ENCODE peak calls at places on chromosomes 2 and 18, in five cellular contexts. One of them, this sample, is unnamed.

GRCh38 chr2:236408090-236408489 is 143.9 kb upstream of the ASB18 start:
- DNase-seq in K562: no peak
- DNase-seq in H1: no peak
- DNase-seq in HepG2: no peak
- DNase-seq in GM12878: no peak
- DNase-seq in this sample: no peak

GRCh38 chr2:128236491-128237035 is 82.1 kb downstream of the HS6ST1 start:
- DNase-seq in GM12878: no peak
- DNase-seq in HepG2: no peak
- DNase-seq in H1: no peak
- DNase-seq in K562: no peak
- DNase-seq in this sample: no peak

GRCh38 chr18:76349067-76349715 is 145.9 kb downstream of the ZNF516 start:
- DNase-seq in HepG2: peak; percentile 67
- DNase-seq in K562: peak; percentile 52
- DNase-seq in H1: peak; percentile 86
- DNase-seq in GM12878: no peak
- DNase-seq in this sample: peak; percentile 37

GRCh38 chr2:114049280-114049679 is 159.4 kb downstream of the ACTR3 start:
- DNase-seq in H1: no peak
- DNase-seq in K562: no peak
- DNase-seq in HepG2: no peak
- DNase-seq in GM12878: no peak
- DNase-seq in this sample: no peak

GRCh38 chr2:134679740-134680139 is 39.1 kb downstream of the TMEM163 start:
- DNase-seq in K562: peak; percentile 22
- DNase-seq in HepG2: no peak
- DNase-seq in H1: no peak
- DNase-seq in GM12878: no peak
- DNase-seq in this sample: no peak

GRCh38 chr2:6824962-6825361 is 40.7 kb downstream of the CMPK2 start:
- DNase-seq in K562: no peak
- DNase-seq in GM12878: no peak
- DNase-seq in HepG2: no peak
- DNase-seq in H1: no peak
- DNase-seq in this sample: no peak

GRCh38 chr2:23485841-23486395 is 100.9 kb downstream of the KLHL29 start:
- DNase-seq in GM12878: no peak
- DNase-seq in K562: no peak
- DNase-seq in HepG2: no peak
- DNase-seq in H1: no peak
- DNase-seq in this sample: no peak

GRCh38 chr2:101120124-101120996 is 30.8 kb downstream of the TBC1D8 start:
- DNase-seq in H1: no peak
- DNase-seq in HepG2: peak; percentile 98
- DNase-seq in GM12878: no peak
- DNase-seq in K562: no peak
- DNase-seq in this sample: peak; percentile 95

GRCh38 chr2:126700677-126701076 is 44.7 kb downstream of the GYPC start:
- DNase-seq in H1: no peak
- DNase-seq in GM12878: no peak
- DNase-seq in HepG2: no peak
- DNase-seq in K562: no peak
- DNase-seq in this sample: no peak

GRCh38 chr2:120611961-120612360 is 123.7 kb upstream of the GLI2 start:
- DNase-seq in GM12878: no peak
- DNase-seq in H1: no peak
- DNase-seq in HepG2: no peak
- DNase-seq in K562: no peak
- DNase-seq in this sample: no peak

GRCh38 chr18:59706499-59706898 is 9.3 kb upstream of the CCBE1 start:
- DNase-seq in HepG2: no peak
- DNase-seq in K562: no peak
- DNase-seq in H1: no peak
- DNase-seq in GM12878: no peak
- DNase-seq in this sample: no peak

GRCh38 chr2:71609029-71609428 is 155.7 kb downstream of the DYSF start:
- DNase-seq in GM12878: no peak
- DNase-seq in HepG2: no peak
- DNase-seq in K562: no peak
- DNase-seq in H1: no peak
- DNase-seq in this sample: no peak

GRCh38 chr2:159064446-159065301 is 96.2 kb downstream of the TANC1 start:
- DNase-seq in H1: no peak
- DNase-seq in K562: no peak
- DNase-seq in HepG2: peak; percentile 40
- DNase-seq in GM12878: no peak
- DNase-seq in this sample: no peak

GRCh38 chr2:120793682-120794403 is 58.2 kb downstream of the GLI2 start:
- DNase-seq in K562: no peak
- DNase-seq in GM12878: no peak
- DNase-seq in HepG2: no peak
- DNase-seq in H1: no peak
- DNase-seq in this sample: no peak

GRCh38 chr18:9854801-9855676 is 30.7 kb upstream of the TXNDC2 start:
- DNase-seq in GM12878: no peak
- DNase-seq in HepG2: peak; percentile 81
- DNase-seq in K562: no peak
- DNase-seq in H1: no peak
- DNase-seq in this sample: no peak

GRCh38 chr18:78722959-78723706 is 256.5 kb upstream of the SALL3 start:
- DNase-seq in GM12878: no peak
- DNase-seq in K562: no peak
- DNase-seq in HepG2: no peak
- DNase-seq in H1: no peak
- DNase-seq in this sample: no peak

GRCh38 chr2:169143998-169144397 is 74.6 kb downstream of the DHRS9 start:
- DNase-seq in K562: no peak
- DNase-seq in GM12878: no peak
- DNase-seq in H1: no peak
- DNase-seq in HepG2: no peak
- DNase-seq in this sample: no peak

GRCh38 chr2:169139145-169139544 is 69.8 kb downstream of the DHRS9 start:
- DNase-seq in HepG2: no peak
- DNase-seq in H1: no peak
- DNase-seq in K562: no peak
- DNase-seq in GM12878: no peak
- DNase-seq in this sample: no peak

GRCh38 chr2:169139993-169140767 is 70.8 kb downstream of the DHRS9 start:
- DNase-seq in HepG2: no peak
- DNase-seq in H1: no peak
- DNase-seq in GM12878: no peak
- DNase-seq in K562: no peak
- DNase-seq in this sample: no peak

GRCh38 chr2:169137924-169138323 is 68.6 kb downstream of the DHRS9 start:
- DNase-seq in HepG2: no peak
- DNase-seq in K562: no peak
- DNase-seq in GM12878: no peak
- DNase-seq in H1: no peak
- DNase-seq in this sample: no peak

DNA sequence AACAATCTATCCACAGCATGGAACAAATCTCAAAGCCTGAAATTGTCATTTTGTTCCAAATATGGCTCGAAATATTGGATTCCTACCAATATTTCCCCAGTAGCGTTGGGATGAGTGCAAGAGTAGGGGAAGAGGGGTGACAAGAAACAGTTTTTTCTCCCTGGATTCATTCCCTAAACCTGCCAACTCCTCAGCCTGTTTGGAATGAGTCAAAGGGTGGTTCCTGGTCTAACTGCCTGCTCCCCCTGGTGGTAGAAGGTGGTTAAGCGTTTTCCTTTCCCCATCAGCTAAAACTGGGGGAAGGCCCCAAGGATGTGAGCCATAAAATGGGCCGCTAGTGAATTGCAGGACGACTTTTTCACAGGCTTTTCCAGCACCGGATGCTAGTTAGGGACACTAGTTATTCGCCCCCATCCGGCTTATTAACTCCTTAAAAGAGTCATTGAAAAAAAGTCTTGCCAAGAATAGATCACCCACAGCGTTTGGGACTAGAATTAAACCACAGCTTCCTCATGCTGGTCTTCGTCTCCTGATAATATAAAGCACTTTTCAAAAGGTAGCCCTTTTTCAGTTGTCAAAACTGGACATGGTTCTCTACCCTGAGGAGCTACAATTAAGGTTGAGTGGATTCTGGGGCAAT is 72.5 kb downstream of the DHRS9 start:
- DNase-seq in K562: peak; percentile 81
- DNase-seq in GM12878: peak; percentile 7
- DNase-seq in H1: peak; percentile 90
- DNase-seq in HepG2: peak; percentile 46
- DNase-seq in this sample: peak; percentile 64
- TF ChIP-seq HDAC2 in K562: no peak
- TF ChIP-seq HDAC2 in GM12878: no peak
- TF ChIP-seq HDAC2 in H1: no peak
- TF ChIP-seq HDAC2 in HepG2: no peak
- TF ChIP-seq HDAC2 in this sample: no peak

DNA sequence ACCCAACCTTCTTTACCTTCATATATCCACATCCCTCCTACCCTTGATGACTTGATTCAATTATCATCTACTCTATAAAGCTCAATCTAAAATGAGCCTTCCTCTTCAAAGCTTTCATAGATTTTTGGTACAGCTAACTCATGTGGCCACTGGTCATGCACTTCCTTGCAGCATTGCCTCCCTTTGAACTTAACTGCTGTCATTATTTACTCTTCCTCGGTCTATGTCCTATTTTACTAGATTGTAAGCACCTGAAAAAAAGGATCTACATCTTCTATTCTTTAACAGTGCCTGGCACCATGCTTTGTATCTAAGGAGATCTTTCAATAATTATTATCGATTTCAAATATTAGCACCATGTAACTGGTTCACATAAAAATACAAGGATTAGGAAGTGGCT is 30.6 kb downstream of the MDH1 start:
- DNase-seq in K562: no peak
- DNase-seq in GM12878: no peak
- DNase-seq in H1: no peak
- DNase-seq in HepG2: no peak
- DNase-seq in this sample: no peak
- TF ChIP-seq HDAC2 in K562: no peak
- TF ChIP-seq HDAC2 in GM12878: no peak
- TF ChIP-seq HDAC2 in H1: no peak
- TF ChIP-seq HDAC2 in HepG2: no peak
- TF ChIP-seq HDAC2 in this sample: no peak

DNA sequence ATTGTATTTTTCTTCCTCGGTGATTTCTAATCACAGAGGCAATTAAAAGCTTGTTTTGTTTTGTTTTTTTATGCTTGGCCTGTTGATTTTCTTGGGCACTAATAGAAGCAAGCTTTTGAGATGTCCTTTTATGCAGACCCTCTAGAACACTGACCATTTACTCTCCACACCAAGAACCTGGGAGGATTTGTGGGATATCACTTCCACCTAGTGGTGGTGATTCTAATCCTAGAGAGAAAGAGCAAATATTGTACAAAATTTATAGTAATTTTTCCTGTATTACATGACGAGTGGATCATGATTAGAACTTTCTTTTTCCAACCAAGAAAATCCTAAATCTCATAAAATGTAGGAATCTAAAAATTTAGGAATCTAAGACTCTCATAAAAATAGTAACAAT is 23.4 kb downstream of the NEMP2 start:
- DNase-seq in GM12878: no peak
- DNase-seq in H1: no peak
- DNase-seq in K562: no peak
- DNase-seq in HepG2: peak; percentile 54
- DNase-seq in this sample: peak; percentile 32
- TF ChIP-seq HDAC2 in GM12878: no peak
- TF ChIP-seq HDAC2 in H1: no peak
- TF ChIP-seq HDAC2 in K562: no peak
- TF ChIP-seq HDAC2 in HepG2: no peak
- TF ChIP-seq HDAC2 in this sample: no peak

DNA sequence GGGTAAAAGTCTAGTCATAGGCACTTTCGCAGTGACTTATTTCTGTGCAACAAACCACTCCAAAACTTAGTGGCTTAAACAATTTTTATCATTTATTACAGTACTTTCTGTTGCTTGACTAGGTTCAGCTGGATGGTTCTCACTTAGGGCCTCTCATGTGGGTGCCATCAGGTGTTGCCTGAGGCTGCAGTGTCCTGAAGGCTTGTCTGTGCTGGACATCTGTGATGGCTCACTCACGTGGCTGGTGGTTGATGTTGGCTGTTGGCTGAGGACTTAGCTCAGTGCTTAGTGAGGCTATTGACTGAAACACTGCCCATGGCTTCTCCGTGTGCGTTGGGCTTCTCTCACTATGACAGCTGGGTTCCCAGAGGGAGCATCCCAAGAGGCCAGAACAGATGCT is 81.4 kb upstream of the GCFC2 start:
- DNase-seq in H1: no peak
- DNase-seq in GM12878: no peak
- DNase-seq in HepG2: no peak
- DNase-seq in K562: no peak
- DNase-seq in this sample: no peak
- TF ChIP-seq HDAC2 in H1: no peak
- TF ChIP-seq HDAC2 in GM12878: no peak
- TF ChIP-seq HDAC2 in HepG2: no peak
- TF ChIP-seq HDAC2 in K562: no peak
- TF ChIP-seq HDAC2 in this sample: no peak

GRCh38 chr2:225171350-225171749 is 129.1 kb upstream of the DOCK10 start:
- DNase-seq in K562: no peak
- DNase-seq in GM12878: no peak
- DNase-seq in HepG2: no peak
- DNase-seq in H1: no peak
- DNase-seq in this sample: no peak

GRCh38 chr2:225177098-225177497 is 134.8 kb upstream of the DOCK10 start:
- DNase-seq in H1: no peak
- DNase-seq in GM12878: no peak
- DNase-seq in K562: no peak
- DNase-seq in HepG2: no peak
- DNase-seq in this sample: no peak

GRCh38 chr2:225170162-225170561 is 127.9 kb upstream of the DOCK10 start:
- DNase-seq in GM12878: no peak
- DNase-seq in K562: no peak
- DNase-seq in HepG2: no peak
- DNase-seq in H1: no peak
- DNase-seq in this sample: no peak

GRCh38 chr2:225173909-225174308 is 131.6 kb upstream of the DOCK10 start:
- DNase-seq in H1: no peak
- DNase-seq in GM12878: no peak
- DNase-seq in HepG2: no peak
- DNase-seq in K562: no peak
- DNase-seq in this sample: no peak
- TF ChIP-seq HDAC2 in H1: no peak
- TF ChIP-seq HDAC2 in GM12878: no peak
- TF ChIP-seq HDAC2 in HepG2: no peak
- TF ChIP-seq HDAC2 in K562: no peak
- TF ChIP-seq HDAC2 in this sample: no peak

This sample was measured in A549.